ENCODE peak calls at places on chromosome 3, in eight cellular contexts. I, P, J, G, F, Z, S and A are unnamed samples.

GRCh38 chr3:176939022-176939817 is 258.1 kb downstream of the TBL1XR1 start:
- DNase-seq in J (peak), Z (no peak), P (no peak), F (peak), G (no peak), I (peak), S (peak), A (peak)

GRCh38 chr3:183437060-183437459 is 8.6 kb upstream of the MCF2L2 start:
- DNase-seq in J (no peak), Z (no peak), P (no peak), I (no peak), G (no peak), S (no peak), F (no peak), A (no peak)

GRCh38 chr3:161957467-161957866 is 460.9 kb downstream of the OTOL1 start:
- DNase-seq in G (no peak), J (no peak), S (peak), I (no peak), P (no peak), F (no peak), Z (no peak), A (no peak)

GRCh38 chr3:70386043-70386442 is 73.6 kb upstream of the MDFIC2 start:
- DNase-seq in Z (no peak), I (no peak), P (no peak), J (no peak), S (no peak), G (no peak), F (no peak), A (no peak)

GRCh38 chr3:42119558-42120355 is 28.6 kb downstream of the TRAK1 start:
- DNase-seq in P (no peak), I (no peak), S (no peak), J (no peak), Z (no peak), F (no peak), G (no peak), A (no peak)

GRCh38 chr3:53694648-53695356 is 151.4 kb downstream of the CHDH start:
- DNase-seq in G (no peak), S (no peak), F (no peak), I (no peak), Z (no peak), P (no peak), J (no peak), A (no peak)

GRCh38 chr3:187360523-187361060 is 7.6 kb upstream of the RTP4 start:
- DNase-seq in I (no peak), P (no peak), J (no peak), G (no peak), Z (no peak), S (peak), F (no peak), A (no peak)

GRCh38 chr3:19476298-19476697 is 328.0 kb downstream of the KCNH8 start:
- DNase-seq in Z (no peak), G (no peak), S (no peak), I (no peak), F (no peak), P (no peak), J (no peak), A (no peak)

GRCh38 chr3:10772230-10773161 is 43.5 kb upstream of the SLC6A11 start:
- DNase-seq in I (no peak), G (no peak), P (no peak), F (no peak), J (no peak), S (peak), Z (peak), A (peak)

GRCh38 chr3:114697441-114697840 is 403.6 kb downstream of the TIGIT start:
- DNase-seq in S (no peak), F (no peak), P (no peak), J (no peak), Z (no peak), I (no peak), G (no peak), A (peak)

GRCh38 chr3:69116897-69117296 is 5.5 kb downstream of the LMOD3 start:
- DNase-seq in G (no peak), J (no peak), I (no peak), F (peak), Z (no peak), S (no peak), P (no peak), A (no peak)

GRCh38 chr3:65331730-65332129 is 643.9 kb upstream of the ADAMTS9 start:
- DNase-seq in G (no peak), I (no peak), P (no peak), J (no peak), Z (no peak), F (no peak), S (no peak), A (no peak)

GRCh38 chr3:187319699-187320302 is 28.3 kb upstream of the MASP1 start:
- DNase-seq in F (peak), G (peak), S (peak), P (peak), I (peak), Z (peak), J (peak), A (peak)

GRCh38 chr3:31412832-31413231 is 119.9 kb upstream of the STT3B start:
- DNase-seq in J (no peak), I (no peak), S (peak), G (no peak), P (no peak), F (no peak), Z (no peak), A (no peak)

GRCh38 chr3:118102737-118103136 is 931.9 kb downstream of the IGSF11 start:
- DNase-seq in P (no peak), J (no peak), F (no peak), G (no peak), Z (no peak), S (no peak), I (no peak), A (no peak)

GRCh38 chr3:156449712-156450574 is 105.0 kb downstream of the SSR3 start:
- DNase-seq in S (peak), J (no peak), F (peak), Z (no peak), G (no peak), P (no peak), I (peak), A (peak)

GRCh38 chr3:128923607-128924385 is 44.4 kb downstream of the ACAD9 start:
- DNase-seq in G (no peak), F (no peak), P (no peak), S (no peak), Z (peak), J (no peak), I (no peak), A (no peak)

GRCh38 chr3:138829886-138830510 is 4.7 kb downstream of the PIK3CB start:
- DNase-seq in I (no peak), Z (no peak), P (no peak), J (no peak), S (no peak), F (no peak), G (no peak), A (no peak)

GRCh38 chr3:197003461-197004385 is 25.9 kb downstream of the MELTF start:
- DNase-seq in J (no peak), G (peak), F (no peak), P (peak), S (no peak), I (peak), Z (no peak), A (peak)

GRCh38 chr3:50600841-50601591 is 10.6 kb downstream of the CISH start:
- DNase-seq in J (peak), F (peak), I (peak), P (peak), Z (peak), G (peak), S (peak), A (peak)

GRCh38 chr3:74343391-74343790 is 271.1 kb downstream of the CNTN3 start:
- DNase-seq in F (no peak), G (no peak), P (no peak), S (no peak), I (no peak), Z (no peak), J (no peak), A (no peak)

GRCh38 chr3:172859035-172859434 is 108.5 kb downstream of the ECT2 start:
- DNase-seq in J (no peak), I (no peak), S (no peak), G (no peak), P (no peak), Z (no peak), F (no peak), A (peak)

GRCh38 chr3:144687862-144688261 is 716.2 kb downstream of the DIPK2A start:
- DNase-seq in Z (no peak), F (no peak), J (no peak), I (no peak), P (no peak), G (no peak), S (no peak), A (peak)

GRCh38 chr3:113508966-113509365 is 6.0 kb downstream of the SPICE1 start:
- DNase-seq in Z (no peak), I (no peak), J (no peak), G (no peak), P (no peak), F (no peak), S (no peak), A (no peak)

GRCh38 chr3:130906374-130906995 is 12.6 kb downstream of the ATP2C1 start:
- DNase-seq in I (no peak), S (no peak), P (no peak), Z (no peak), J (no peak), G (no peak), F (no peak), A (peak)

GRCh38 chr3:11661052-11661656 is 17.4 kb upstream of the VGLL4 start:
- DNase-seq in S (no peak), P (no peak), I (no peak), F (no peak), G (no peak), J (no peak), Z (no peak), A (peak)

GRCh38 chr3:55511895-55512585 is 24.9 kb upstream of the WNT5A start:
- DNase-seq in G (no peak), P (no peak), J (no peak), Z (no peak), S (peak), F (no peak), I (no peak), A (peak)

GRCh38 chr3:161325059-161325458 is 46.3 kb downstream of the SPTSSB start:
- DNase-seq in P (no peak), S (no peak), J (no peak), G (no peak), I (no peak), F (no peak), Z (no peak), A (no peak)

GRCh38 chr3:178236555-178237277 is 299.5 kb upstream of the KCNMB2 start:
- DNase-seq in Z (no peak), G (no peak), J (no peak), S (peak), I (no peak), F (no peak), P (no peak), A (peak)

GRCh38 chr3:182973047-182973446 is 7.3 kb downstream of the DCUN1D1 start:
- DNase-seq in G (no peak), P (no peak), Z (no peak), J (no peak), F (no peak), S (no peak), I (no peak), A (no peak)

GRCh38 chr3:79871656-79872055 is 103.9 kb upstream of the ROBO1 start:
- DNase-seq in S (no peak), I (no peak), F (no peak), J (no peak), G (no peak), Z (no peak), P (no peak), A (peak)

GRCh38 chr3:18426597-18426996 is 1.5 kb upstream of the SATB1 start:
- DNase-seq in P (no peak), S (no peak), Z (no peak), F (no peak), G (no peak), I (no peak), J (no peak), A (no peak)
- TF ChIP-seq CTCF in P (no peak), S (no peak), Z (no peak), F (no peak), G (no peak), I (no peak), J (no peak), A (no peak)

GRCh38 chr3:120567370-120568197 is 28.6 kb upstream of the NDUFB4 start:
- DNase-seq in P (no peak), S (peak), I (peak), G (no peak), F (no peak), Z (no peak), J (peak), A (peak)
- TF ChIP-seq CTCF in P (peak), S (peak), I (peak), G (peak), F (peak), Z (peak), J (peak), A (peak)

GRCh38 chr3:37801966-37802365 is 59.7 kb upstream of the CTDSPL start:
- DNase-seq in G (no peak), S (no peak), Z (no peak), J (no peak), P (no peak), F (no peak), I (no peak), A (no peak)
- TF ChIP-seq CTCF in G (no peak), S (no peak), Z (no peak), J (no peak), P (no peak), F (no peak), I (no peak), A (no peak)

GRCh38 chr3:192212335-192212734 is 515.0 kb downstream of the FGF12 start:
- DNase-seq in F (no peak), Z (no peak), J (no peak), G (no peak), P (no peak), I (no peak), S (no peak), A (no peak)
- TF ChIP-seq CTCF in F (no peak), Z (no peak), J (no peak), G (no peak), P (no peak), I (peak), S (no peak), A (no peak)

GRCh38 chr3:67461667-67462142 is 192.7 kb downstream of the SUCLG2 start:
- DNase-seq in S (peak), G (no peak), I (no peak), Z (no peak), J (no peak), P (no peak), F (no peak), A (peak)

GRCh38 chr3:67459796-67460195 is 194.6 kb downstream of the SUCLG2 start:
- DNase-seq in I (no peak), P (no peak), G (no peak), S (no peak), Z (no peak), J (no peak), F (no peak), A (no peak)

GRCh38 chr3:67460841-67461240 is 193.6 kb downstream of the SUCLG2 start:
- DNase-seq in S (no peak), J (no peak), Z (no peak), I (no peak), P (no peak), G (no peak), F (no peak), A (no peak)

GRCh38 chr3:67459131-67459530 is 195.3 kb downstream of the SUCLG2 start:
- DNase-seq in S (no peak), F (no peak), I (no peak), G (no peak), Z (no peak), J (no peak), P (no peak), A (no peak)

GRCh38 chr3:67458406-67458805 is 196.0 kb downstream of the SUCLG2 start:
- DNase-seq in S (no peak), G (no peak), Z (no peak), I (no peak), F (no peak), J (no peak), P (no peak), A (peak)
- TF ChIP-seq CTCF in S (no peak), G (no peak), Z (no peak), I (no peak), F (no peak), J (no peak), P (no peak), A (no peak)

DNA sequence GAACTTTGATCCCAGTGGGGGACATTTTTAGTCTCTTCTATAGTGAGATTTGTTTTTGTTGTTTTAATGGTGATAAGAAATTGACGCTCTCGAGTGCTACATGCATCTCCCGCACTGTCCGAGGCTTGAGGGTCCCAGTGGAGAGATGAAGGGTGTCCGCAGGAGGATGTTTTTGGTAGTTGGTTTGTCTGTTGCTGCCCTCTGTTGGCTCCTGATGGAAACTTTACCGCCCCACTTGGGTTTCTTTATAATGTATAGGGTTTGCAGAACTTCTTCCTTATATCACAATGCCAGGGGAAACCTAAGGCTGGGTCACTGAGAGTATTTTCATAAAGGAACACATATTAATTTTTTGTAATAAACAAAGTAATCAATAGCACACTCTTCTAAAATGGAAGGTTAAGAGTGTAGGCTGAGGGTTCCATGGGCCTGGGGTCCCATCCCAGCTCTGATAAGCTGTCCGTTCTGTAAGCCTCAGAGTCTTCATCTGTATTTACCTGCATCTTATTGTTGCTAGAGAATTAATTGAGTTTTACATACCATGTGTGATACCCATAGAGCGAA is 185.3 kb upstream of the FEZF2 start:
- DNase-seq in J (no peak), I (peak), F (no peak), P (no peak), S (no peak), G (no peak), Z (no peak), A (peak)
- TF ChIP-seq CTCF in J (no peak), I (peak), F (peak), P (peak), S (peak), G (peak), Z (no peak), A (peak)

DNA sequence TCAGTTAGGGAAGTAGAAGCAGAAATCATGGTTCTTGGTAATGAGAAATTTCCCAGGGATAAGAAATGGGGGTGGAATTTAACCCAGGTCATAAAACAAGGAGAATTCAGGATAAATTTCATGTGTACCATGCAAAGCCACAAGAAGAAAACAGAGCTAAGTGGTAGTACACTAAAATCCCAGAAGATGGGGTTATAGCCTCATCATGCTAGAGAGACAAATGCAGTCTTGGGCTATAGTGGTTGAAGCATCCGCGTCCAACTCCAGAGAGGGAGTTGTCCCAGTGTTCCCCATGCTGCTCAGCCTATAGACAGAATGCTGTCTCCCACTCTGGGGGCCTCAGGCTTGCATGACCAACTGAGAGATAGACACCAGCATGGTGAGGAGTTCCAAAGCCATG is 36.2 kb upstream of the CLRN1 start:
- DNase-seq in J (no peak), F (peak), G (no peak), Z (no peak), P (no peak), I (peak), S (peak), A (peak)
- TF ChIP-seq CTCF in J (no peak), F (peak), G (no peak), Z (no peak), P (no peak), I (peak), S (peak), A (peak)